ENCODE peak calls at places on chromosomes 2 and 18, in four cellular contexts. T is adrenal gland, Q is sigmoid colon, A is NB4. X is an unnamed sample.

GRCh38 chr2:3575534-3576324 is 669 bp downstream of the RPS7 start:
- DNase-seq in T (peak), Q (no peak), A (peak), X (no peak)

GRCh38 chr2:197286805-197287595 is 23.6 kb downstream of the ANKRD44 start:
- DNase-seq in T (peak), Q (peak), A (peak), X (peak)

GRCh38 chr2:112614201-112614840 is 29.9 kb downstream of the CHCHD5 start:
- DNase-seq in T (no peak), Q (peak), A (no peak), X (no peak)

GRCh38 chr2:67036446-67036845 is 360.7 kb upstream of the ETAA1 start:
- DNase-seq in T (no peak), Q (no peak), A (no peak), X (no peak)

GRCh38 chr2:102494570-102494969 is 21.5 kb downstream of the SLC9A4 start:
- DNase-seq in T (no peak), Q (no peak), A (no peak), X (no peak)

GRCh38 chr2:45418532-45418931 is 192.5 kb downstream of the SRBD1 start:
- DNase-seq in T (no peak), Q (no peak), A (no peak), X (no peak)

GRCh38 chr18:75482880-75483279 is 55.4 kb upstream of the SMIM21 start:
- DNase-seq in T (no peak), Q (no peak), A (no peak), X (no peak)

GRCh38 chr18:48324651-48325050 is 84.5 kb downstream of the ZBTB7C start:
- DNase-seq in T (no peak), Q (no peak), A (no peak), X (no peak)

GRCh38 chr2:22737144-22737543 is 647.8 kb upstream of the KLHL29 start:
- DNase-seq in T (no peak), Q (no peak), A (peak), X (no peak)

GRCh38 chr2:5077479-5078089 is 614.6 kb upstream of the SOX11 start:
- DNase-seq in T (no peak), Q (no peak), A (no peak), X (no peak)

GRCh38 chr2:144358979-144359541 is 160.9 kb downstream of the ZEB2 start:
- DNase-seq in T (no peak), Q (no peak), A (no peak), X (no peak)
- TF ChIP-seq POLR2A in T (no peak), Q (no peak), A (no peak), X (no peak)

GRCh38 chr2:111122631-111123421 is 2.1 kb downstream of the BCL2L11 start:
- DNase-seq in T (peak), Q (peak), A (peak), X (peak)
- TF ChIP-seq POLR2A in T (peak), Q (no peak), A (no peak), X (peak)

GRCh38 chr2:61753512-61753911 is 100.3 kb downstream of the FAM161A start:
- DNase-seq in T (no peak), Q (no peak), A (no peak), X (no peak)

DNA sequence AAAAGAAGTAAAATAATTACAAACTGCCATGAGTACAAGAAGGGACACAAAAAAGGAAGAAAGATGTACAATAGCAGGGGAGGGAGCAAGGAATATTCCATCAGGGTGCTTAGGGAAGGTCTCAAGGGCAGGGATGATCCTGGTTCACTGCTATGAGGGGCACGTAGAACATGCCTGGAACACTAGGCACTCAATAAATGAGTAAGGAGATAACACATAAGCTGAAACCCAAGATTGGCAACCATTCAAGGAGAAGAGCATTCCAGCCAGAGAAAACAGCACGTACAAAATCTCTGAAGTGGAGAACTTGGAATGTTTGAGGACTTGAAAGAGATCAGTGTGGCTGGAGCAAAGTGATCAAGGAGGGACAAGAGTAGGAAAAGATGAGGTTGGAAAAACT is 103.2 kb downstream of the FAM161A start:
- DNase-seq in T (peak), Q (no peak), A (no peak), X (no peak)
- TF ChIP-seq POLR2A in T (no peak), Q (no peak), A (no peak), X (no peak)

GRCh38 chr2:216142540-216142939 is 33.4 kb downstream of the XRCC5 start:
- DNase-seq in T (no peak), Q (no peak), A (no peak), X (no peak)
- TF ChIP-seq POLR2A in T (no peak), Q (no peak), A (no peak), X (no peak)

DNA sequence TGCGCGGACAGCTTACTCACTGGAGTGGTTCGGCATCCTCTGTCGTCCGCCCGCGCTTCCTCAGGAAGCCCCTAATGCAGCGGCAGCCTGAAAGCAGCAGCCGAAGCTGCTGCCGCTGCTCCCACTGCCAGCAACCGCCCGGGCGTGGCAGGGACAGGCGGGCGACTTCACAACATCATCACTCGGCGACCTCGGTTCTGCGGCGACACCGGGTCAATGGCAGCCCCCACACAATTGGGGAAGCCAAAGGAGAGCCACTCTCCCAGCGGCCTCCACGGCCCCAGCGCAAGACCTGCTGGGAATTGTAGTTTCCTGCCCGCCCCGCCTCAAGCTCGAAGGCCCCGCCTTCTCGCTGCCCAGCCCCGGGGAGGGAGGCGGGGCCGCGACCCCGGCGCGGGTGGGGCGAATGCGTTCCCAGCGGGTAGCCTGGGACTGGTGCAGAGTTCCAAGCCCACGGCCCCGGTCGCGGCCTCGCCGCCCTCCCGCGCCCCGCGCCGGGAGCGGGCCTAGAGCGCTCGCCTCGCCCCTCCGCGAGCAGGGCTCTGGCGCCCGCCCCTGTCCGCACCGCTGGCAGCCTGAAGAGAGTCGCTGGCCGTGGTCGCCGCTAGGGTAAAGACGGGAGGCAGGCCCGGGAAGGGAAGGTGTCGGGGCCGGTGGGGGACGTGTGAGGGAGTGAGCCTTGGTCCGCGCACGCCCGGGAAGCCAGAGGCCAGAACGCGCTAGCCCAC is at the start of the genes STRADB and TRAK2:
- DNase-seq in T (peak), Q (peak), A (peak), X (peak)
- TF ChIP-seq POLR2A in T (peak), Q (peak), A (peak), X (peak)